ENCODE peak calls at places on chromosomes 6 and 20, in ten cellular contexts. L is foreskin keratinocyte, I is psoas muscle, D is A549, Y is cardiac muscle cell, P is dorsolateral prefrontal cortex, W is fibroblast of the aortic adventitia, N is astrocyte of the spinal cord, E is OCI-LY7, J is AG10803. K is an unnamed sample.

GRCh38 chr6:167851349-167851952 is 24.7 kb downstream of the AFDN start:
- DNase-seq in P (no peak), E (no peak), N (no peak), J (no peak), I (no peak), W (no peak), D (no peak), L (no peak), Y (no peak), K (no peak)

GRCh38 chr6:102853249-102853955 is 1459.9 kb downstream of the GRIK2 start:
- DNase-seq in Y (no peak), W (no peak), L (no peak), D (no peak), I (no peak), E (no peak), P (no peak), N (no peak), J (no peak), K (no peak)

GRCh38 chr6:127516676-127517273 is 2.4 kb downstream of the MTCL3 start:
- DNase-seq in D (peak), E (peak), L (peak), N (peak), P (peak), J (no peak), Y (peak), I (no peak), W (no peak), K (peak)

GRCh38 chr20:24948939-24949679 is at the start of gene CST7:
- DNase-seq in I (no peak), D (no peak), W (no peak), L (no peak), Y (no peak), E (peak), J (no peak), P (no peak), N (no peak), K (peak)

GRCh38 chr20:57442888-57443239 is 51.7 kb downstream of the RBM38 start:
- DNase-seq in J (no peak), W (no peak), L (no peak), P (no peak), Y (no peak), D (no peak), E (no peak), I (no peak), N (no peak), K (no peak)

GRCh38 chr20:4844325-4844724 is 122.6 kb downstream of the PRND start:
- DNase-seq in L (no peak), E (no peak), Y (no peak), N (no peak), W (no peak), P (no peak), D (peak), J (no peak), I (no peak), K (no peak)

GRCh38 chr20:4813839-4814695 is 92.4 kb downstream of the PRND start:
- DNase-seq in N (no peak), I (no peak), J (no peak), Y (no peak), L (no peak), P (no peak), W (no peak), E (peak), D (no peak), K (peak)

GRCh38 chr6:46848684-46849360 is 55.6 kb downstream of the MEP1A start:
- DNase-seq in J (peak), N (peak), L (peak), Y (peak), I (peak), P (peak), W (peak), E (peak), D (peak), K (peak)

GRCh38 chr6:107646176-107646575 is 156.3 kb downstream of the SOBP start:
- DNase-seq in D (no peak), I (peak), P (no peak), J (peak), Y (no peak), E (no peak), L (no peak), N (no peak), W (peak), K (no peak)

GRCh38 chr20:35575958-35576357 is 34.1 kb downstream of the ERGIC3 start:
- DNase-seq in J (no peak), L (no peak), E (no peak), W (no peak), P (no peak), N (no peak), I (no peak), Y (no peak), D (no peak), K (no peak)

GRCh38 chr6:127538750-127539264 is 19.7 kb upstream of the MTCL3 start:
- DNase-seq in J (no peak), E (no peak), P (no peak), I (no peak), L (no peak), D (no peak), N (no peak), W (no peak), Y (no peak), K (no peak)

GRCh38 chr20:4866429-4866828 is 134.9 kb downstream of the SLC23A2 start:
- DNase-seq in D (no peak), E (no peak), Y (no peak), J (no peak), N (no peak), P (no peak), I (no peak), W (no peak), L (peak), K (no peak)

GRCh38 chr6:90301816-90302215 is 5.2 kb upstream of the BACH2 start:
- DNase-seq in E (no peak), D (no peak), P (no peak), L (no peak), N (no peak), J (no peak), Y (no peak), I (no peak), W (no peak), K (no peak)

GRCh38 chr6:158816329-158816728 is 2.8 kb downstream of the EZR start:
- DNase-seq in E (peak), Y (peak), L (no peak), P (no peak), D (peak), N (peak), W (no peak), I (no peak), J (no peak), K (peak)

GRCh38 chr6:133568970-133569889 is 319.7 kb upstream of the TCF21 start:
- DNase-seq in P (no peak), W (peak), N (peak), E (peak), I (peak), Y (peak), J (peak), L (peak), D (peak), K (peak)

GRCh38 chr6:16205377-16206144 is 32.8 kb upstream of the GMPR start:
- DNase-seq in Y (no peak), E (peak), J (peak), W (peak), N (peak), D (no peak), I (no peak), P (no peak), L (no peak), K (peak)

GRCh38 chr20:32159766-32160221 is 47.7 kb downstream of the PLAGL2 start:
- DNase-seq in W (no peak), I (no peak), J (no peak), P (no peak), N (no peak), D (no peak), L (no peak), E (no peak), Y (no peak), K (no peak)

GRCh38 chr6:1449896-1450295 is 60.5 kb downstream of the FOXF2 start:
- DNase-seq in N (no peak), P (no peak), Y (no peak), J (no peak), W (no peak), L (no peak), D (no peak), E (no peak), I (no peak), K (no peak)

GRCh38 chr20:57087705-57088104 is 178.7 kb downstream of the BMP7 start:
- DNase-seq in W (no peak), Y (no peak), E (no peak), J (no peak), P (no peak), L (no peak), N (no peak), I (no peak), D (no peak), K (no peak)

GRCh38 chr6:16344756-16345155 is 106.4 kb downstream of the GMPR start:
- DNase-seq in W (no peak), Y (no peak), L (no peak), P (no peak), E (no peak), N (peak), D (no peak), I (no peak), J (peak), K (no peak)

GRCh38 chr6:165883851-165884640 is 221.0 kb upstream of the PDE10A start:
- DNase-seq in Y (no peak), W (no peak), E (no peak), L (no peak), N (peak), J (peak), I (no peak), D (no peak), P (no peak), K (no peak)

GRCh38 chr6:111581957-111582356 is 23.7 kb downstream of the TRAF3IP2 start:
- DNase-seq in E (no peak), Y (no peak), L (no peak), I (no peak), J (no peak), D (no peak), P (no peak), N (no peak), W (no peak), K (no peak)

GRCh38 chr6:111580401-111580800 is 25.3 kb downstream of the TRAF3IP2 start:
- DNase-seq in D (no peak), Y (no peak), J (peak), N (no peak), P (no peak), E (no peak), L (no peak), W (no peak), I (no peak), K (no peak)

GRCh38 chr6:111583221-111583620 is 22.5 kb downstream of the TRAF3IP2 start:
- DNase-seq in N (no peak), L (no peak), P (no peak), D (no peak), J (no peak), Y (no peak), I (no peak), E (no peak), W (no peak), K (no peak)

GRCh38 chr6:111579816-111580215 is 25.9 kb downstream of the TRAF3IP2 start:
- DNase-seq in Y (no peak), J (no peak), I (no peak), N (no peak), E (no peak), L (no peak), W (no peak), D (no peak), P (no peak), K (no peak)

DNA sequence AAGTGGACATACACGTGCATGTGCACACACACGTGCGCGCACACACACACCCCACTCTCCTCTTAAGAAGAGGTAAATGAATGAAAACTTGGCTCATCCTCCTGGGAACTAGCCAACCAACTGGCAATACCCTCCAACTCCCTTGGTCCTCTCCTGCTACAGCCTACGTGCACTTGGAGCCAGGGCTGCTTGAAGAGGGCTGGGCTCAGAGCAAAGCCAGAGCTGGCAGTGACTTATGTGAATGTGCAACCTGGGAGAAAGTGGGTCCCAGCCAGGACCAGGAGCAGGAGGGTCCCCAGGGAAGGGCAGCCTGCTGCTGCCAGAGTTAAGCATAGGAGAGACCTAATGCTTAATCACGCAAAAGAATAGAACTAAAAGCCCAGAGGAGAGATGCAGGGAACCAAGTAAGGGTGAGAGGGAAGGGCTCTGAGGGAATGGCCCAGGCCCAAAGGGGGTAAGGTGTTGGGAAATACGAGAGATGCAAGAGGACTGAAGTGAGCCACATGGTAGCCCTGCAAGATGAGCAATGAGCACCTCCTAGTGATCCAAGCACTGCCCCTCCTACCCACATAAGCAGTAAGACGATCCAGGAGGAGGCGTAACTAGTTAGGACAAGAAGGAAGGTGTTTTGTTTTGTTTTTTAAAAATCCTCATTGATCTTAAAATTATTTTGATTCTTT is 24.7 kb downstream of the TRAF3IP2 start:
- DNase-seq in N (no peak), E (no peak), W (no peak), J (peak), L (no peak), D (no peak), I (peak), Y (no peak), P (no peak), K (no peak)
- TF ChIP-seq CTCF in N (peak), E (no peak), W (no peak), J (peak), L (peak), D (no peak), I (no peak), Y (no peak), P (no peak), K (no peak)

DNA sequence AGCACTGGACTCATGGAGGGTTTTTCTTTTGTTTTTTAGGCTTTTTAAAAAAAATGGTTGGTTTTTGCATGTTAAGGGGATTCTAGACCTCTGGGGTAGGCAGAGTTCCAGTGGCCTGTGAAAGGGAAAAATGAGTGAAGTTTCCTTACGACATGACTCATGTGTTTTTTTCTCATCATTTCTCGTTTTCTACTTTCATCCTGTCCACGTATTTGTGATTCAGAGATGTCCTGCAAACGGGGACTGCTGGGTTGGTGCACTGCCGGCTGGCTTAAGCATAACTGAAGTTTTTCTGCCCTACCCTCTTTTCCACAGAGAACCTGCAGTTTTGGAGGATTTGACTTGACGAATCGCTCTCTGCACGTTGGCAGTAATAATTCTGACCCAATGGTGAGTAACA is 182.3 kb downstream of the SASH1 start:
- DNase-seq in P (no peak), E (no peak), D (no peak), Y (no peak), I (no peak), L (no peak), W (peak), N (peak), J (peak), K (no peak)
- TF ChIP-seq CTCF in P (no peak), E (no peak), D (no peak), Y (no peak), I (no peak), L (no peak), W (no peak), N (no peak), J (no peak), K (no peak)

GRCh38 chr20:13644010-13644409 is 5.3 kb upstream of the TASP1 start:
- DNase-seq in D (peak), I (no peak), E (no peak), P (no peak), J (peak), Y (no peak), N (peak), W (peak), L (peak), K (no peak)
- TF ChIP-seq CTCF in D (no peak), I (no peak), E (no peak), P (no peak), J (peak), Y (no peak), N (no peak), W (no peak), L (peak), K (no peak)

GRCh38 chr6:13711726-13712484 is at the start of gene RANBP9:
- DNase-seq in N (peak), P (peak), L (peak), J (peak), I (peak), E (peak), W (peak), D (peak), Y (peak), K (peak)

GRCh38 chr6:13709698-13710551 is 1.7 kb downstream of the RANBP9 start:
- DNase-seq in I (no peak), P (no peak), Y (peak), E (peak), D (no peak), N (peak), W (peak), J (peak), L (peak), K (peak)

GRCh38 chr6:13712485-13712990 is 903 bp upstream of the RANBP9 start:
- DNase-seq in J (peak), W (peak), P (no peak), Y (no peak), I (no peak), L (no peak), D (no peak), E (peak), N (no peak), K (peak)

GRCh38 chr6:13710552-13711383 is 867 bp downstream of the RANBP9 start:
- DNase-seq in L (peak), N (no peak), E (peak), J (no peak), P (no peak), Y (peak), D (no peak), W (no peak), I (peak), K (peak)

GRCh38 chr6:13711384-13711725 is 280 bp downstream of the RANBP9 start:
- DNase-seq in P (no peak), W (no peak), N (no peak), J (no peak), D (no peak), L (no peak), I (no peak), E (peak), Y (no peak), K (no peak)
- TF ChIP-seq CTCF in P (no peak), W (peak), N (peak), J (peak), D (no peak), L (peak), I (peak), E (peak), Y (no peak), K (no peak)

GRCh38 chr6:68443704-68444103 is 191.4 kb upstream of the ADGRB3 start:
- DNase-seq in J (no peak), W (no peak), I (no peak), N (no peak), Y (no peak), E (no peak), P (no peak), L (no peak), D (no peak), K (no peak)
- TF ChIP-seq CTCF in J (no peak), W (peak), I (no peak), N (peak), Y (no peak), E (no peak), P (no peak), L (no peak), D (no peak), K (no peak)

DNA sequence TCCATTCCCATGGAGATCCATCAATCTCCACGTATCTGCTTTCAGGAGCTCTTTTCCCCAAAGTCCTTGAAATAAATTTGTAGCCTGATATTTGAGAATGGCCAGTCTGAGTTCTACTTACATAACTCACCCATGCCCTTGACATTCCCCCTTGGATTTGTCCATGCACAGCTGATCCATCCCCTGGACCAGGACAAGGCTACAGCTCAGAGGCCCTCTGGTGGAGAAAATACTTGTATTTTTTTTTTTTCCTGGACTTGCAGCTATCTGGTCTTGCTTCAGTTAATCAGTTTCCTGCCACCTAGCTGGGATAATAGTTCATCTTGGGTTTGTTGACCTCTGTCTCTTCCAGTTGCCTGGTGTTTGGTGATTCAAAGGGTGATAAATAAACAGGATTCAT is 467.6 kb downstream of the DHX35 start:
- DNase-seq in N (no peak), D (peak), I (no peak), E (peak), J (no peak), L (no peak), W (no peak), P (no peak), Y (peak), K (no peak)
- TF ChIP-seq CTCF in N (peak), D (no peak), I (peak), E (peak), J (peak), L (peak), W (no peak), P (peak), Y (no peak), K (no peak)

DNA sequence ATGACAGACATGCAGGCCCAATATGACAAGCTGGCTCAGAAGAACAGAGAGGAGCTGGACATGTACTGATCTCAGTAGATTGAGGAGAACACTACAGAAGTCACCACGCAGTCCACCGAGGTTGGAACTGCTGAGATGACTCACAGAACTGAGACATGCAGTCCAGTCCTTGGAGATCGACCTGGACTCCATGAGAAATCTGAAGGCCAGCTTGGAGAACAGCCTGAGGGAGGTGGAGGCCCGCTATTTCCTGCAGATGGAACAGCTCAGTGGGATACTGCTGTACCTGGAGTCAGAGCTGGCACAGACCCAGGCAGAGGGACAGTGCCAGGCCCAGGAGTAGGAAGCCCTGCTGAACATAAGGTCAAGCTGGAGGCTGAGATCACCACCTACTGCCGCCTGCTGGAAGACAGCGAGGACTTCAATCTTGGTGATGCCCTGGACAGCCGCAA is 21.3 kb downstream of the RNF114 start:
- DNase-seq in D (peak), W (no peak), I (no peak), N (no peak), E (no peak), J (no peak), L (no peak), P (no peak), Y (no peak), K (no peak)
- TF ChIP-seq CTCF in D (no peak), W (no peak), I (no peak), N (no peak), E (no peak), J (no peak), L (no peak), P (no peak), Y (no peak), K (no peak)

DNA sequence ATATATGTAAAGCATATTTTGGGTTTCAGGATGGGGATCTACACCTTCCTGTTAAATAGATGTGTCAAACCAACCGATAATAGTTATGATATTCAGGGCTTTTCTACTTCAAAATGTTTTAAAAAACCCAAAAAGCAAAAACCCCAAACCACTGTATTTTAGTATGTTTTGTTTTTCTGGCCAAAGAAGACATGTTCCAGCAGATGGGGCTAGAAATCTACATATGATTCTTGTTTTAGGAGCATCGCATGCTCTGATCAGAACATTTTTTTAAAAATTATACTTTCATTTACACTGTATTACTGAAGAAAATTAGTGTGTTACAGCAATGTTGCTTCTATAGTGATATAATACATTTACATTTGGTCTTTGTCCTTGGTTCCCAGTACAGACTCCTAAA is 11.0 kb downstream of the RMND1 start:
- DNase-seq in P (no peak), I (no peak), Y (no peak), D (no peak), L (no peak), J (peak), W (peak), E (peak), N (peak), K (no peak)
- TF ChIP-seq CTCF in P (peak), I (peak), Y (peak), D (peak), L (peak), J (peak), W (peak), E (peak), N (peak), K (peak)

K was measured in GM20000.